ENCODE peak calls at places on chromosome 15, in five cellular contexts. A is kidney; X is left colon; S is GM23338; Q is activated CD4-positive, alpha-beta T cell treated with anti-CD3 and anti-CD28 coated beads for 24 hours. P is an unnamed sample.

GRCh38 chr15:45205192-45205591 is 17.4 kb upstream of the SHF start:
- DNase-seq in A (no peak), X (peak; percentile 75), S (peak; percentile 90), Q (peak; percentile 52), P (peak; percentile 29)

GRCh38 chr15:58510715-58511465 is 79.1 kb downstream of the LIPC start:
- DNase-seq in A (no peak), X (no peak), S (no peak), Q (no peak), P (no peak)

GRCh38 chr15:101391981-101392566 is 97.0 kb upstream of the SNRPA1 start:
- DNase-seq in A (no peak), X (no peak), S (no peak), Q (no peak), P (no peak)

GRCh38 chr15:28975766-28976179 is 90.0 kb downstream of the APBA2 start:
- DNase-seq in A (no peak), X (peak; percentile 32), S (peak; percentile 85), Q (peak; percentile 64), P (peak; percentile 42)

GRCh38 chr15:80677041-80677440 is 18.1 kb upstream of the ABHD17C start:
- DNase-seq in A (no peak), X (no peak), S (no peak), Q (no peak), P (no peak)

GRCh38 chr15:53962646-53963561 is 15.3 kb upstream of the UNC13C start:
- DNase-seq in A (no peak), X (peak; percentile 60), S (peak; percentile 32), Q (no peak), P (no peak)

GRCh38 chr15:25883860-25884259 is 20.7 kb upstream of the ATP10A start:
- DNase-seq in A (no peak), X (no peak), S (no peak), Q (no peak), P (no peak)

GRCh38 chr15:51075364-51075763 is 19.3 kb downstream of the TNFAIP8L3 start:
- DNase-seq in A (no peak), X (no peak), S (no peak), Q (no peak), P (no peak)

GRCh38 chr15:81225161-81225671 is 28.5 kb downstream of the IL16 start:
- DNase-seq in A (peak; percentile 54), X (peak; percentile 10), S (no peak), Q (no peak), P (no peak)

GRCh38 chr15:85477730-85478129 is 97.3 kb downstream of the AKAP13 start:
- DNase-seq in A (no peak), X (no peak), S (no peak), Q (no peak), P (no peak)

GRCh38 chr15:90300988-90301715 is 35.7 kb downstream of the NGRN start:
- DNase-seq in A (peak; percentile 89), X (peak; percentile 76), S (peak; percentile 95), Q (peak; percentile 40), P (peak; percentile 41)

GRCh38 chr15:65530318-65531111 is at the start of gene HACD3:
- DNase-seq in A (peak; percentile 93), X (peak; percentile 92), S (peak; percentile 92), Q (peak; percentile 89), P (peak; percentile 88)

GRCh38 chr15:89647191-89647851 is 7.9 kb downstream of the KIF7 start:
- DNase-seq in A (peak; percentile 87), X (peak; percentile 89), S (peak; percentile 85), Q (peak; percentile 51), P (peak; percentile 25)

GRCh38 chr15:50184863-50185504 is 3.0 kb downstream of the SLC27A2 start:
- DNase-seq in A (no peak), X (no peak), S (no peak), Q (no peak), P (no peak)

GRCh38 chr15:33358303-33358702 is 47.5 kb downstream of the RYR3 start:
- DNase-seq in A (no peak), X (no peak), S (no peak), Q (no peak), P (no peak)

GRCh38 chr15:88166330-88166993 is 90.1 kb downstream of the NTRK3 start:
- DNase-seq in A (no peak), X (no peak), S (peak; percentile 64), Q (no peak), P (no peak)

GRCh38 chr15:75843618-75844610 is 667 bp downstream of the UBE2Q2 start:
- DNase-seq in A (peak; percentile 90), X (peak; percentile 72), S (peak; percentile 58), Q (peak; percentile 11), P (peak; percentile 42)

GRCh38 chr15:69304176-69304533 is 5.4 kb downstream of the PAQR5 start:
- DNase-seq in A (peak; percentile 43), X (no peak), S (no peak), Q (no peak), P (no peak)

GRCh38 chr15:100355342-100355741 is 13.6 kb upstream of the ADAMTS17 start:
- DNase-seq in A (no peak), X (no peak), S (no peak), Q (no peak), P (no peak)

GRCh38 chr15:100835626-100836025 is 44.0 kb upstream of the ALDH1A3 start:
- DNase-seq in A (no peak), X (no peak), S (no peak), Q (no peak), P (no peak)

GRCh38 chr15:35751421-35752133 is 205.6 kb upstream of the DPH6 start:
- DNase-seq in A (peak; percentile 58), X (peak; percentile 79), S (peak; percentile 93), Q (peak; percentile 21), P (no peak)

GRCh38 chr15:94263341-94264273 is 32.2 kb downstream of the MCTP2 start:
- DNase-seq in A (no peak), X (no peak), S (no peak), Q (no peak), P (no peak)

GRCh38 chr15:41683955-41684354 is 23.8 kb downstream of the MGA start:
- DNase-seq in A (no peak), X (no peak), S (no peak), Q (no peak), P (no peak)

GRCh38 chr15:50641318-50641717 is 45.3 kb downstream of the TRPM7 start:
- DNase-seq in A (no peak), X (no peak), S (no peak), Q (no peak), P (no peak)

GRCh38 chr15:64524778-64525177 is 64.4 kb downstream of the ZNF609 start:
- DNase-seq in A (no peak), X (no peak), S (no peak), Q (no peak), P (no peak)